ENCODE peak calls at places on chromosomes 7 and 10, in nine cellular contexts. F is CD4-positive, alpha-beta memory T cell; P is dorsolateral prefrontal cortex; G is stomach; E is AG04450; N is heart left ventricle; S is CD4-positive, CD25-positive, alpha-beta regulatory T cell; R is astrocyte; Y is colonic mucosa. O is an unnamed sample.
A peak's percentile ranks its signal among the peaks of the same experiment; 100 is the strongest.

GRCh38 chr7:3431306-3431705 is 130.3 kb downstream of the SDK1 start:
- DNase-seq in F (no peak), P (no peak), G (no peak), E (no peak), N (no peak), S (no peak), R (peak; percentile 80), Y (no peak), O (no peak)

GRCh38 chr10:95229724-95230627 is 35.9 kb downstream of the ACSM6 start:
- DNase-seq in F (no peak), P (no peak), G (no peak), E (peak; percentile 88), N (no peak), S (no peak), R (peak; percentile 98), Y (no peak), O (peak; percentile 86)

GRCh38 chr7:6917258-6917657 is 91.2 kb upstream of the CCZ1B start:
- DNase-seq in F (no peak), P (no peak), G (no peak), E (no peak), N (peak; percentile 52), S (no peak), R (no peak), Y (no peak), O (no peak)

GRCh38 chr7:164882-165660 is 27.3 kb upstream of the FAM20C start:
- DNase-seq in F (no peak), P (no peak), G (peak; percentile 82), E (no peak), N (peak; percentile 28), S (no peak), R (no peak), Y (peak; percentile 67), O (no peak)

GRCh38 chr10:79137826-79138225 is 69.1 kb downstream of the ZMIZ1 start:
- DNase-seq in F (peak; percentile 35), P (no peak), G (no peak), E (no peak), N (peak; percentile 63), S (peak; percentile 27), R (peak; percentile 68), Y (no peak), O (no peak)

GRCh38 chr10:6239213-6239991 is 36.7 kb downstream of the PFKFB3 start:
- DNase-seq in F (peak; percentile 21), P (no peak), G (peak; percentile 42), E (peak; percentile 92), N (peak; percentile 75), S (no peak), R (peak; percentile 99), Y (no peak), O (peak; percentile 97)

GRCh38 chr7:40640566-40640965 is 505.8 kb downstream of the SUGCT start:
- DNase-seq in F (no peak), P (no peak), G (no peak), E (peak; percentile 37), N (no peak), S (no peak), R (peak; percentile 56), Y (no peak), O (no peak)

GRCh38 chr7:27129729-27130539 is 623 bp downstream of the HOXA4 start:
- DNase-seq in F (no peak), P (no peak), G (no peak), E (no peak), N (no peak), S (no peak), R (no peak), Y (peak; percentile 75), O (no peak)

GRCh38 chr10:35778344-35778743 is 136.2 kb upstream of the FZD8 start:
- DNase-seq in F (no peak), P (no peak), G (no peak), E (no peak), N (no peak), S (no peak), R (no peak), Y (no peak), O (no peak)

GRCh38 chr7:7416031-7416968 is 119.4 kb downstream of the COL28A1 start:
- DNase-seq in F (peak; percentile 28), P (no peak), G (peak; percentile 81), E (no peak), N (no peak), S (no peak), R (peak; percentile 67), Y (peak; percentile 77), O (peak; percentile 22)

GRCh38 chr10:102601639-102602038 is 42.6 kb upstream of the TRIM8 start:
- DNase-seq in F (no peak), P (no peak), G (no peak), E (no peak), N (no peak), S (no peak), R (no peak), Y (no peak), O (no peak)

GRCh38 chr10:99765672-99766071 is 16.8 kb upstream of the ABCC2 start:
- DNase-seq in F (no peak), P (no peak), G (no peak), E (no peak), N (no peak), S (no peak), R (no peak), Y (no peak), O (no peak)

GRCh38 chr7:28708458-28708951 is 249.6 kb downstream of the TRIL start:
- DNase-seq in F (no peak), P (peak; percentile 76), G (no peak), E (no peak), N (no peak), S (no peak), R (peak; percentile 56), Y (no peak), O (no peak)

GRCh38 chr10:80407836-80408197 is 534 bp upstream of the PRXL2A start:
- DNase-seq in F (peak; percentile 4), P (no peak), G (no peak), E (no peak), N (no peak), S (peak; percentile 3), R (peak; percentile 33), Y (peak; percentile 66), O (no peak)

GRCh38 chr10:44575601-44576380 is 190.9 kb upstream of the CXCL12 start:
- DNase-seq in F (no peak), P (no peak), G (no peak), E (no peak), N (no peak), S (no peak), R (no peak), Y (no peak), O (no peak)

GRCh38 chr10:127017406-127018297 is 112.4 kb downstream of the DOCK1 start:
- DNase-seq in F (no peak), P (no peak), G (no peak), E (no peak), N (no peak), S (no peak), R (peak; percentile 27), Y (no peak), O (no peak)

DNA sequence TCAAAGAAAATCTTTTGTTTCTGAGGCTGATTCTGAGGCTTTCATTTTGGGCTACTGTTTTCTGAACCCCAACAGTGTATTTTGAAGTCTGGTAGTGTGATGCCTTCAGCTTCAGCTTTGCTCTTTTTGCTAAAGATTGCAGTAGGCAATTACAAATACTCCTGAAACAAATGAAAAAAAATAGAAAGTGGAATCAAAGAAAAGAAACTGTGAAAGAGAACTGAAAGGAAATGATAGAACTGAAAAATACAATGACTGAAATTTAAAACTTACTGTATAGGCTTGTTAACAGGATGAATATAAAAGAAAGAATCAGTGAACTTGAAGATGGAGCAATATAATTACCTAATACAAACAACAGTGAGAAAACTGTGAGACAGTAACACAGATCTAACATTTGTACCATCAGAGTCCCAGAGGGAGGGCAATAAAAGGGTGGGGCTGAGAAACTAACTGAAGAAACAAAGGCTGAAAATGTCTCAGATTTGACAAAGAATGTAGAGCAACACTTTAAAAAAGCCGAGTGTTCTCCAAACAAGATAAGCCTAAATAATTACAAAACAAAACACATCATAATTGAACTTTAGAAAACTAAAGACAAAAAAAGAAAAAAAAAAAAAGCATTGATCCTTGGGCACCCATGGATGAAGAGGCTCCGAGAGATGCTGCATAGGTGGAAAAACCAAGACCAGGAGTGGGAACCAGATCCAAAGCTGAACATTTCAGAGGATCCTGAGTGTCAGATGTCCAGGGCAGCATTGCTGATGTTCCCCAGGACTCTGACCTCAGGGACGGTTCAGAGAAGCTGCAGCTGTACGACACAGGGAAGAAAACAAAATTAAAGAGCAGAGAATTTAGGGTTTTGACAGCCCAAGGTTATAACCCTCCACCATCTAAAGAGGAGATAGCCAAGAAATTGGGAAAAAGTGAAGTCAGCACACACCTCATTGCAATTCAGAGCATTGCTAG is 223.2 kb upstream of the IGFBP3 start:
- DNase-seq in F (no peak), P (no peak), G (no peak), E (no peak), N (no peak), S (no peak), R (no peak), Y (no peak), O (no peak)
- H3K27ac ChIP-seq in F (no peak overlapping the region), P (no peak overlapping the region), G (no peak overlapping the region), E (peak overlapping the region; percentile 66), N (no peak overlapping the region), S (no peak overlapping the region), R (peak overlapping the region; percentile 74), Y (no peak overlapping the region), O (no peak overlapping the region)

GRCh38 chr7:140640060-140640611 is 477 bp downstream of the DENND2A start:
- DNase-seq in F (no peak), P (no peak), G (peak; percentile 34), E (no peak), N (peak; percentile 65), S (no peak), R (peak; percentile 31), Y (no peak), O (peak; percentile 30)
- H3K27ac ChIP-seq in F (no peak overlapping the region), P (no peak overlapping the region), G (peak overlapping the region; percentile 85), E (peak overlapping the region; percentile 91), N (peak overlapping the region; percentile 96), S (no peak overlapping the region), R (peak overlapping the region; percentile 76), Y (peak overlapping the region; percentile 40), O (no peak overlapping the region)

DNA sequence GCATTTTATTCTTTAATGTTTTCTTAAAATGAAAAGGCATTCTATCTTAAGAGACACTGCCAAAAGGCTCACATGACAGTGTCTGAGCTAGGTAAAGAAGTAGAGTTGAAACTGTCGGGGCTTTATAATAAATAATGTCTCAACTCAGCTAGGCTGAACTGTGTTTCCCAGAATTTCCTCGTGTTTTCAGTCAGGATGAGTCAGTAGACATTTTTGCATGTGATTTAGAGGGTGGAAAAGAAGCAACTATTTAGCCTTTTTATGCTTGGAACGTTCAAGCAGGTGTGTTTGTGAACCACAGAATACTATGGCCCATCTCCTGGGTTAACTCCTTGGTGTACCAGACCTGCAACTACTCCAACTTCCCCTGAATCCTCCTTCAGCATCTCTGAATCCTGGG is 23.4 kb upstream of the LIPA start:
- DNase-seq in F (no peak), P (no peak), G (no peak), E (no peak), N (no peak), S (no peak), R (peak; percentile 63), Y (no peak), O (no peak)
- H3K27ac ChIP-seq in F (no peak overlapping the region), P (no peak overlapping the region), G (no peak overlapping the region), E (no peak overlapping the region), N (no peak overlapping the region), S (no peak overlapping the region), R (peak overlapping the region; percentile 9), Y (no peak overlapping the region), O (no peak overlapping the region)

DNA sequence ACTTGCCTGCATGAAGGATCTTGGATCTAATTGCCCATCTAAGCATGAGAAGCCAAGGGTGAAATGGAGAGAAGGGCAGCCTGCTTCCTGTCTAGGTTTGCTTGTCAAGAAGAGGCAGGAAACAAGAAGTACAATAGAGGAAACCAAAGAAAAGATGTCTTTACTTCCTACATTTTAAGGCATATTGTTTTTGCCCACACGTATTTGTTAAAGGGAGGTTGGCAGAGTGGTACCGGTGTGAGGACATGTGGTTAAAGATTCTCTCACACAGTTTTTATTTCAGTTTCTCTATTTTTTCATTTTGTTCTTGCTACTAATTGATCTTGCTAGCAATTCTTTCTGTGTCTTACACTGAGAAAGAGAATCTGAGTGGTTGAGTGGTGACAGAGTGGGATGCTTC is 6.0 kb upstream of the TAS2R38 start:
- DNase-seq in F (no peak), P (no peak), G (no peak), E (no peak), N (no peak), S (no peak), R (no peak), Y (no peak), O (no peak)
- H3K27ac ChIP-seq in F (no peak overlapping the region), P (no peak overlapping the region), G (no peak overlapping the region), E (no peak overlapping the region), N (no peak overlapping the region), S (no peak overlapping the region), R (no peak overlapping the region), Y (no peak overlapping the region), O (no peak overlapping the region)

O was measured in RWPE1.